ENCODE peak calls at places on chromosomes 12 and 14, in six cellular contexts. One of them, this sample, is unnamed.

GRCh38 chr12:19042196-19042595 is 87.3 kb upstream of the PLEKHA5 start:
- DNase-seq in heart left ventricle: no peak
- DNase-seq in PC-3: no peak
- DNase-seq in gastrocnemius medialis: no peak
- DNase-seq in RWPE1: no peak
- DNase-seq in HCT116: no peak
- DNase-seq in this sample: no peak

GRCh38 chr12:124567035-124567672 is at the start of gene NCOR2:
- DNase-seq in heart left ventricle: no peak
- DNase-seq in HCT116: no peak
- DNase-seq in PC-3: peak; percentile 10
- DNase-seq in RWPE1: no peak
- DNase-seq in gastrocnemius medialis: no peak
- DNase-seq in this sample: no peak

GRCh38 chr14:35727764-35728163 is 81.3 kb downstream of the RALGAPA1 start:
- DNase-seq in PC-3: no peak
- DNase-seq in RWPE1: no peak
- DNase-seq in heart left ventricle: no peak
- DNase-seq in gastrocnemius medialis: no peak
- DNase-seq in HCT116: no peak
- DNase-seq in this sample: no peak

GRCh38 chr14:104969741-104970230 is 8.4 kb downstream of the AHNAK2 start:
- DNase-seq in HCT116: no peak
- DNase-seq in heart left ventricle: peak; percentile 21
- DNase-seq in gastrocnemius medialis: no peak
- DNase-seq in RWPE1: no peak
- DNase-seq in PC-3: no peak
- DNase-seq in this sample: no peak

GRCh38 chr12:114636723-114637480 is 47.1 kb downstream of the TBX3 start:
- DNase-seq in RWPE1: peak; percentile 58
- DNase-seq in HCT116: no peak
- DNase-seq in PC-3: peak; percentile 36
- DNase-seq in gastrocnemius medialis: no peak
- DNase-seq in heart left ventricle: no peak
- DNase-seq in this sample: no peak

GRCh38 chr14:91409991-91410401 is 7.6 kb downstream of the CCDC88C start:
- DNase-seq in gastrocnemius medialis: no peak
- DNase-seq in RWPE1: no peak
- DNase-seq in HCT116: no peak
- DNase-seq in PC-3: no peak
- DNase-seq in heart left ventricle: no peak
- DNase-seq in this sample: no peak

GRCh38 chr12:120468846-120469449 is 600 bp downstream of the SRSF9 start:
- DNase-seq in heart left ventricle: peak; percentile 44
- DNase-seq in PC-3: no peak
- DNase-seq in HCT116: no peak
- DNase-seq in gastrocnemius medialis: no peak
- DNase-seq in RWPE1: peak; percentile 8
- DNase-seq in this sample: no peak

GRCh38 chr12:99004799-99005474 is 359.8 kb downstream of the APAF1 start:
- DNase-seq in HCT116: no peak
- DNase-seq in RWPE1: no peak
- DNase-seq in PC-3: no peak
- DNase-seq in gastrocnemius medialis: no peak
- DNase-seq in heart left ventricle: no peak
- DNase-seq in this sample: no peak

GRCh38 chr12:59322473-59322872 is 273.4 kb upstream of the SLC16A7 start:
- DNase-seq in heart left ventricle: peak; percentile 19
- DNase-seq in HCT116: no peak
- DNase-seq in PC-3: no peak
- DNase-seq in gastrocnemius medialis: no peak
- DNase-seq in RWPE1: no peak
- DNase-seq in this sample: no peak

GRCh38 chr14:96688629-96689028 is 108.6 kb upstream of the VRK1 start:
- DNase-seq in RWPE1: no peak
- DNase-seq in heart left ventricle: no peak
- DNase-seq in PC-3: no peak
- DNase-seq in HCT116: no peak
- DNase-seq in gastrocnemius medialis: no peak
- DNase-seq in this sample: no peak

GRCh38 chr12:116172224-116172849 is 105.2 kb downstream of the MED13L start:
- DNase-seq in gastrocnemius medialis: no peak
- DNase-seq in HCT116: no peak
- DNase-seq in PC-3: no peak
- DNase-seq in heart left ventricle: no peak
- DNase-seq in RWPE1: no peak
- DNase-seq in this sample: no peak

GRCh38 chr12:131140697-131141096 is 187.0 kb downstream of the ADGRD1 start:
- DNase-seq in gastrocnemius medialis: no peak
- DNase-seq in PC-3: no peak
- DNase-seq in RWPE1: no peak
- DNase-seq in HCT116: no peak
- DNase-seq in heart left ventricle: no peak
- DNase-seq in this sample: no peak

GRCh38 chr14:86799244-86799647 is 1193.7 kb downstream of the GALC start:
- DNase-seq in HCT116: no peak
- DNase-seq in gastrocnemius medialis: no peak
- DNase-seq in PC-3: peak; percentile 78
- DNase-seq in heart left ventricle: no peak
- DNase-seq in RWPE1: peak; percentile 78
- DNase-seq in this sample: peak; percentile 92

GRCh38 chr14:69614592-69614991 is 3.2 kb downstream of the SUSD6 start:
- DNase-seq in HCT116: no peak
- DNase-seq in RWPE1: no peak
- DNase-seq in heart left ventricle: peak; percentile 50
- DNase-seq in PC-3: no peak
- DNase-seq in gastrocnemius medialis: no peak
- DNase-seq in this sample: no peak

GRCh38 chr12:54300732-54301427 is at the start of gene NFE2:
- DNase-seq in gastrocnemius medialis: peak; percentile 37
- DNase-seq in PC-3: peak; percentile 79
- DNase-seq in heart left ventricle: peak; percentile 49
- DNase-seq in RWPE1: peak; percentile 79
- DNase-seq in HCT116: no peak
- DNase-seq in this sample: peak; percentile 51

GRCh38 chr14:64654072-64654899 is 49.9 kb upstream of the PLEKHG3 start:
- DNase-seq in gastrocnemius medialis: no peak
- DNase-seq in HCT116: no peak
- DNase-seq in RWPE1: no peak
- DNase-seq in heart left ventricle: no peak
- DNase-seq in PC-3: peak; percentile 90
- DNase-seq in this sample: peak; percentile 74

GRCh38 chr12:49201595-49202295 is 12.9 kb upstream of the TUBA1A start:
- DNase-seq in RWPE1: no peak
- DNase-seq in gastrocnemius medialis: no peak
- DNase-seq in heart left ventricle: no peak
- DNase-seq in HCT116: no peak
- DNase-seq in PC-3: peak; percentile 63
- DNase-seq in this sample: no peak

GRCh38 chr12:120292411-120292660 is 633 bp upstream of the RNU4-2 start:
- DNase-seq in heart left ventricle: no peak
- DNase-seq in HCT116: no peak
- DNase-seq in RWPE1: no peak
- DNase-seq in gastrocnemius medialis: no peak
- DNase-seq in PC-3: no peak
- DNase-seq in this sample: no peak

GRCh38 chr14:97053941-97054340 is 256.8 kb downstream of the VRK1 start:
- DNase-seq in PC-3: no peak
- DNase-seq in HCT116: no peak
- DNase-seq in gastrocnemius medialis: no peak
- DNase-seq in heart left ventricle: no peak
- DNase-seq in RWPE1: no peak
- DNase-seq in this sample: no peak

GRCh38 chr12:115599251-115599811 is 678.2 kb downstream of the MED13L start:
- DNase-seq in RWPE1: no peak
- DNase-seq in gastrocnemius medialis: no peak
- DNase-seq in HCT116: no peak
- DNase-seq in PC-3: no peak
- DNase-seq in heart left ventricle: peak; percentile 36
- DNase-seq in this sample: no peak

GRCh38 chr12:1197264-1198018 is 206.4 kb downstream of the ERC1 start:
- DNase-seq in RWPE1: peak; percentile 34
- DNase-seq in HCT116: no peak
- DNase-seq in gastrocnemius medialis: no peak
- DNase-seq in PC-3: peak; percentile 49
- DNase-seq in heart left ventricle: no peak
- DNase-seq in this sample: no peak

GRCh38 chr12:26744042-26744626 is 88.9 kb downstream of the ITPR2 start:
- DNase-seq in HCT116: no peak
- DNase-seq in RWPE1: no peak
- DNase-seq in gastrocnemius medialis: no peak
- DNase-seq in heart left ventricle: no peak
- DNase-seq in PC-3: no peak
- DNase-seq in this sample: no peak

GRCh38 chr14:24665440-24665991 is 31.5 kb upstream of the GZMB start:
- DNase-seq in gastrocnemius medialis: no peak
- DNase-seq in heart left ventricle: no peak
- DNase-seq in HCT116: no peak
- DNase-seq in PC-3: no peak
- DNase-seq in RWPE1: peak; percentile 5
- DNase-seq in this sample: no peak

GRCh38 chr12:53530920-53531319 is 23.6 kb upstream of the NPFF start:
- DNase-seq in gastrocnemius medialis: no peak
- DNase-seq in PC-3: peak; percentile 83
- DNase-seq in HCT116: peak; percentile 16
- DNase-seq in heart left ventricle: no peak
- DNase-seq in RWPE1: peak; percentile 49
- DNase-seq in this sample: no peak

GRCh38 chr12:28456934-28457710 is 266.9 kb downstream of the CCDC91 start:
- DNase-seq in PC-3: no peak
- DNase-seq in RWPE1: no peak
- DNase-seq in gastrocnemius medialis: no peak
- DNase-seq in HCT116: no peak
- DNase-seq in heart left ventricle: no peak
- DNase-seq in this sample: no peak

GRCh38 chr12:114698566-114699163 is 14.7 kb upstream of the TBX3 start:
- DNase-seq in gastrocnemius medialis: no peak
- DNase-seq in HCT116: no peak
- DNase-seq in RWPE1: no peak
- DNase-seq in heart left ventricle: no peak
- DNase-seq in PC-3: no peak
- DNase-seq in this sample: no peak

GRCh38 chr14:68394113-68394718 is 398.7 kb downstream of the ZFP36L1 start:
- DNase-seq in gastrocnemius medialis: no peak
- DNase-seq in PC-3: no peak
- DNase-seq in HCT116: no peak
- DNase-seq in RWPE1: no peak
- DNase-seq in heart left ventricle: no peak
- DNase-seq in this sample: no peak
- H3K27ac ChIP-seq in gastrocnemius medialis: peak overlapping the region; percentile 1
- H3K27ac ChIP-seq in PC-3: no peak overlapping the region
- H3K27ac ChIP-seq in HCT116: no peak overlapping the region
- H3K27ac ChIP-seq in RWPE1: no peak overlapping the region
- H3K27ac ChIP-seq in heart left ventricle: peak overlapping the region; percentile 81
- H3K27ac ChIP-seq in this sample: peak overlapping the region; percentile 71

GRCh38 chr12:126385785-126386184 is 1320.5 kb downstream of the AACS start:
- DNase-seq in PC-3: peak; percentile 19
- DNase-seq in RWPE1: no peak
- DNase-seq in HCT116: no peak
- DNase-seq in gastrocnemius medialis: no peak
- DNase-seq in heart left ventricle: no peak
- DNase-seq in this sample: no peak

GRCh38 chr12:126383506-126383905 is 1318.3 kb downstream of the AACS start:
- DNase-seq in RWPE1: no peak
- DNase-seq in PC-3: no peak
- DNase-seq in gastrocnemius medialis: no peak
- DNase-seq in HCT116: no peak
- DNase-seq in heart left ventricle: no peak
- DNase-seq in this sample: no peak

GRCh38 chr12:126389215-126389841 is 1324.1 kb downstream of the AACS start:
- DNase-seq in HCT116: no peak
- DNase-seq in gastrocnemius medialis: no peak
- DNase-seq in PC-3: no peak
- DNase-seq in heart left ventricle: no peak
- DNase-seq in RWPE1: peak; percentile 17
- DNase-seq in this sample: peak; percentile 6

GRCh38 chr12:126389961-126390360 is 1324.7 kb downstream of the AACS start:
- DNase-seq in heart left ventricle: no peak
- DNase-seq in RWPE1: no peak
- DNase-seq in gastrocnemius medialis: no peak
- DNase-seq in PC-3: no peak
- DNase-seq in HCT116: no peak
- DNase-seq in this sample: no peak

GRCh38 chr12:126384029-126384564 is 1318.9 kb downstream of the AACS start:
- DNase-seq in PC-3: no peak
- DNase-seq in RWPE1: no peak
- DNase-seq in gastrocnemius medialis: no peak
- DNase-seq in heart left ventricle: no peak
- DNase-seq in HCT116: no peak
- DNase-seq in this sample: no peak
- H3K27ac ChIP-seq in PC-3: no peak overlapping the region
- H3K27ac ChIP-seq in RWPE1: no peak overlapping the region
- H3K27ac ChIP-seq in gastrocnemius medialis: no peak overlapping the region
- H3K27ac ChIP-seq in heart left ventricle: no peak overlapping the region
- H3K27ac ChIP-seq in HCT116: no peak overlapping the region
- H3K27ac ChIP-seq in this sample: no peak overlapping the region

GRCh38 chr14:58901826-58902225 is 264.1 kb downstream of the DACT1 start:
- DNase-seq in heart left ventricle: no peak
- DNase-seq in gastrocnemius medialis: no peak
- DNase-seq in RWPE1: no peak
- DNase-seq in PC-3: no peak
- DNase-seq in HCT116: no peak
- DNase-seq in this sample: no peak

GRCh38 chr14:58898655-58899316 is 261.0 kb downstream of the DACT1 start:
- DNase-seq in RWPE1: peak; percentile 63
- DNase-seq in gastrocnemius medialis: no peak
- DNase-seq in heart left ventricle: no peak
- DNase-seq in PC-3: peak; percentile 98
- DNase-seq in HCT116: no peak
- DNase-seq in this sample: peak; percentile 71

GRCh38 chr14:58904771-58905170 is 267.0 kb downstream of the DACT1 start:
- DNase-seq in heart left ventricle: no peak
- DNase-seq in HCT116: no peak
- DNase-seq in PC-3: no peak
- DNase-seq in gastrocnemius medialis: no peak
- DNase-seq in RWPE1: no peak
- DNase-seq in this sample: no peak

DNA sequence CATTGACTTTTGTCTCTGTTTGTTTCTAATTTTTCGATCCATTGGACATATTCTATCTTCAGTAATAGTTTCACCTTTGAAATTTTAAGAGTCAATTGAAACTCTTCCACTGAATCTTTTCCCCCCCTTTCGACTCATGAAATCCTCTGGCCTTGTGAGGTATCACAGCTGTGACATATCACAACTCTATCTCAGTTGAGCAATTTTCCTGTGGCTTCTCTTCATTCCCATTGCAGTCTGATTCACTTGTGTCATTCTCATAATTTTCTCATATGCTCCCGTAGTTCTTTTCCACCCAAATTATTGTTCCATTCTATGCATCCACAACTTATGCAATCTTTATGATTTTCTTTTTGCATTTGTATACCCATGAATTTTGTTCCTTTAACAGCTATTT is 261.6 kb downstream of the DACT1 start:
- DNase-seq in heart left ventricle: no peak
- DNase-seq in gastrocnemius medialis: no peak
- DNase-seq in HCT116: no peak
- DNase-seq in RWPE1: no peak
- DNase-seq in PC-3: peak; percentile 74
- DNase-seq in this sample: peak; percentile 50
- H3K27ac ChIP-seq in heart left ventricle: peak overlapping the region; percentile 9
- H3K27ac ChIP-seq in gastrocnemius medialis: no peak overlapping the region
- H3K27ac ChIP-seq in HCT116: no peak overlapping the region
- H3K27ac ChIP-seq in RWPE1: no peak overlapping the region
- H3K27ac ChIP-seq in PC-3: peak overlapping the region; percentile 64
- H3K27ac ChIP-seq in this sample: no peak overlapping the region

GRCh38 chr12:7934560-7935463 is 1.2 kb downstream of the SLC2A3 start:
- DNase-seq in PC-3: no peak
- DNase-seq in gastrocnemius medialis: no peak
- DNase-seq in HCT116: no peak
- DNase-seq in heart left ventricle: no peak
- DNase-seq in RWPE1: no peak
- DNase-seq in this sample: no peak
- H3K27ac ChIP-seq in PC-3: no peak overlapping the region
- H3K27ac ChIP-seq in gastrocnemius medialis: peak overlapping the region; percentile 88
- H3K27ac ChIP-seq in HCT116: no peak overlapping the region
- H3K27ac ChIP-seq in heart left ventricle: peak overlapping the region; percentile 92
- H3K27ac ChIP-seq in RWPE1: no peak overlapping the region
- H3K27ac ChIP-seq in this sample: peak overlapping the region; percentile 34

This sample was measured in AG04450.